ENCODE peak calls at places on chromosome 11, in nine cellular contexts. Q is GM10248; J is NT2/D1; P is activated T-cell treated with anti-CD3 and anti-CD28 coated beads, Interleukin-2, amount 50 U/mL, for 1 hour; N is HEK293T; U is RWPE1; F is anterior cingulate cortex; Z is choroid plexus epithelial cell; Y is DMS153. T is an unnamed sample.
A peak's percentile ranks its signal among the peaks of the same experiment; 100 is the strongest.

GRCh38 chr11:67646535-67647336 is 3.8 kb downstream of the ACY3 start:
- DNase-seq in Q (no peak), J (no peak), P (peak; percentile 39), N (no peak), U (no peak), F (no peak), Z (no peak), Y (no peak), T (peak; percentile 73)

GRCh38 chr11:120952503-120953229 is 71.2 kb upstream of the TBCEL start:
- DNase-seq in Q (peak; percentile 80), J (peak; percentile 78), P (peak; percentile 68), N (peak; percentile 88), U (peak; percentile 82), F (peak; percentile 72), Z (peak; percentile 83), Y (peak; percentile 41), T (peak; percentile 88)

GRCh38 chr11:113875414-113876073 is at the start of gene USP28:
- DNase-seq in Q (peak; percentile 98), J (peak; percentile 87), P (peak; percentile 82), N (peak; percentile 98), U (peak; percentile 97), F (peak; percentile 94), Z (peak; percentile 98), Y (peak; percentile 86), T (peak; percentile 99)

GRCh38 chr11:877565-877964 is 33.0 kb downstream of the CHID1 start:
- DNase-seq in Q (no peak), J (peak; percentile 58), P (no peak), N (peak; percentile 53), U (no peak), F (no peak), Z (no peak), Y (no peak), T (no peak)

GRCh38 chr11:19380375-19380774 is 139.6 kb upstream of the E2F8 start:
- DNase-seq in Q (no peak), J (no peak), P (no peak), N (no peak), U (peak; percentile 68), F (no peak), Z (peak; percentile 85), Y (peak; percentile 25), T (no peak)

GRCh38 chr11:86291466-86292262 is 10.4 kb upstream of the HIKESHI start:
- DNase-seq in Q (peak; percentile 50), J (peak; percentile 46), P (peak; percentile 60), N (peak; percentile 53), U (peak; percentile 45), F (peak; percentile 2), Z (peak; percentile 55), Y (no peak), T (peak; percentile 63)

GRCh38 chr11:2248762-2249161 is 21.6 kb downstream of the ASCL2 start:
- DNase-seq in Q (no peak), J (no peak), P (no peak), N (no peak), U (no peak), F (no peak), Z (no peak), Y (no peak), T (no peak)

GRCh38 chr11:47189100-47189834 is 3.0 kb upstream of the PACSIN3 start:
- DNase-seq in Q (no peak), J (no peak), P (no peak), N (no peak), U (peak; percentile 69), F (no peak), Z (peak; percentile 92), Y (no peak), T (no peak)

GRCh38 chr11:462107-462890 is 12.2 kb downstream of the PTDSS2 start:
- DNase-seq in Q (no peak), J (no peak), P (no peak), N (no peak), U (no peak), F (no peak), Z (no peak), Y (no peak), T (peak; percentile 45)

GRCh38 chr11:101915811-101916291 is 471 bp downstream of the ANGPTL5 start:
- DNase-seq in Q (peak; percentile 31), J (no peak), P (no peak), N (no peak), U (no peak), F (no peak), Z (peak; percentile 62), Y (peak; percentile 15), T (no peak)

GRCh38 chr11:94871491-94872185 is 101.7 kb downstream of the CWC15 start:
- DNase-seq in Q (no peak), J (no peak), P (no peak), N (no peak), U (no peak), F (no peak), Z (no peak), Y (no peak), T (no peak)

GRCh38 chr11:17743808-17744119 is 9.2 kb downstream of the KCNC1 start:
- DNase-seq in Q (no peak), J (no peak), P (no peak), N (no peak), U (peak; percentile 34), F (no peak), Z (no peak), Y (no peak), T (no peak)

GRCh38 chr11:65806972-65807371 is 20.1 kb downstream of the OVOL1 start:
- DNase-seq in Q (no peak), J (no peak), P (no peak), N (no peak), U (no peak), F (no peak), Z (no peak), Y (no peak), T (no peak)

GRCh38 chr11:27541790-27542189 is 35.2 kb upstream of the LIN7C start:
- DNase-seq in Q (no peak), J (no peak), P (no peak), N (no peak), U (no peak), F (no peak), Z (no peak), Y (no peak), T (no peak)

GRCh38 chr11:20353829-20354434 is 9.6 kb upstream of the HTATIP2 start:
- DNase-seq in Q (peak; percentile 35), J (no peak), P (no peak), N (peak; percentile 56), U (peak; percentile 56), F (no peak), Z (peak; percentile 71), Y (no peak), T (no peak)

GRCh38 chr11:11735586-11735985 is 106.2 kb upstream of the USP47 start:
- DNase-seq in Q (no peak), J (no peak), P (no peak), N (peak; percentile 19), U (no peak), F (no peak), Z (no peak), Y (peak; percentile 18), T (no peak)

GRCh38 chr11:12361650-12362049 is 15.7 kb upstream of the PARVA start:
- DNase-seq in Q (no peak), J (no peak), P (no peak), N (no peak), U (no peak), F (no peak), Z (no peak), Y (no peak), T (no peak)

GRCh38 chr11:119460582-119460981 is 37.6 kb upstream of the THY1 start:
- DNase-seq in Q (no peak), J (no peak), P (no peak), N (no peak), U (no peak), F (no peak), Z (peak; percentile 36), Y (no peak), T (no peak)

GRCh38 chr11:77158041-77158695 is 30.1 kb downstream of the MYO7A start:
- DNase-seq in Q (no peak), J (no peak), P (no peak), N (no peak), U (no peak), F (no peak), Z (no peak), Y (no peak), T (no peak)

GRCh38 chr11:18203723-18204122 is 31.1 kb downstream of the MRGPRX4 start:
- DNase-seq in Q (peak; percentile 64), J (peak; percentile 15), P (no peak), N (peak; percentile 69), U (peak; percentile 37), F (no peak), Z (peak; percentile 52), Y (no peak), T (no peak)

GRCh38 chr11:43517518-43517917 is 158.8 kb downstream of the TTC17 start:
- DNase-seq in Q (no peak), J (no peak), P (no peak), N (no peak), U (no peak), F (no peak), Z (peak; percentile 49), Y (no peak), T (no peak)

GRCh38 chr11:84866922-84867321 is 760.2 kb downstream of the DLG2 start:
- DNase-seq in Q (no peak), J (no peak), P (no peak), N (no peak), U (no peak), F (no peak), Z (no peak), Y (no peak), T (no peak)

GRCh38 chr11:12524865-12525264 is 147.5 kb downstream of the PARVA start:
- DNase-seq in Q (no peak), J (no peak), P (no peak), N (no peak), U (no peak), F (no peak), Z (no peak), Y (no peak), T (no peak)

T was measured in pancreas.